ENCODE peak calls at places on chromosomes 6 and 20, in seven cellular contexts. One of them, this sample, is unnamed.

GRCh38 chr6:36131517-36132220 is 1.4 kb downstream of the MAPK13 start:
- DNase-seq in neuronal stem cell: no peak
- DNase-seq in IMR-90: peak
- DNase-seq in mesendoderm: peak
- DNase-seq in H1: no peak
- DNase-seq in mesenchymal stem cell: peak
- DNase-seq in trophoblast cell: peak
- DNase-seq in this sample: no peak

GRCh38 chr6:159213401-159213800 is 44.2 kb downstream of the FNDC1 start:
- DNase-seq in neuronal stem cell: no peak
- DNase-seq in IMR-90: no peak
- DNase-seq in mesendoderm: no peak
- DNase-seq in H1: no peak
- DNase-seq in mesenchymal stem cell: no peak
- DNase-seq in trophoblast cell: no peak
- DNase-seq in this sample: no peak

GRCh38 chr6:103367212-103367611 is 1492.5 kb downstream of the HACE1 start:
- DNase-seq in neuronal stem cell: no peak
- DNase-seq in IMR-90: no peak
- DNase-seq in mesendoderm: peak
- DNase-seq in H1: no peak
- DNase-seq in mesenchymal stem cell: no peak
- DNase-seq in trophoblast cell: no peak
- DNase-seq in this sample: no peak

GRCh38 chr6:135604035-135604865 is 106.7 kb upstream of the AHI1 start:
- DNase-seq in neuronal stem cell: no peak
- DNase-seq in IMR-90: no peak
- DNase-seq in mesendoderm: no peak
- DNase-seq in H1: no peak
- DNase-seq in mesenchymal stem cell: no peak
- DNase-seq in trophoblast cell: no peak
- DNase-seq in this sample: no peak

GRCh38 chr20:51440589-51440988 is 101.9 kb downstream of the NFATC2 start:
- DNase-seq in neuronal stem cell: no peak
- DNase-seq in IMR-90: no peak
- DNase-seq in mesendoderm: no peak
- DNase-seq in H1: no peak
- DNase-seq in mesenchymal stem cell: no peak
- DNase-seq in trophoblast cell: no peak
- DNase-seq in this sample: no peak

GRCh38 chr6:148521586-148521985 is 178.9 kb downstream of the SASH1 start:
- DNase-seq in neuronal stem cell: no peak
- DNase-seq in IMR-90: peak
- DNase-seq in mesendoderm: no peak
- DNase-seq in H1: no peak
- DNase-seq in mesenchymal stem cell: peak
- DNase-seq in trophoblast cell: peak
- DNase-seq in this sample: no peak

GRCh38 chr20:46123482-46124245 is 5.5 kb downstream of the CD40 start:
- DNase-seq in neuronal stem cell: no peak
- DNase-seq in IMR-90: no peak
- DNase-seq in mesendoderm: no peak
- DNase-seq in H1: no peak
- DNase-seq in mesenchymal stem cell: no peak
- DNase-seq in trophoblast cell: no peak
- DNase-seq in this sample: no peak

GRCh38 chr6:53811082-53811481 is 16.3 kb downstream of the LRRC1 start:
- DNase-seq in neuronal stem cell: no peak
- DNase-seq in IMR-90: no peak
- DNase-seq in mesendoderm: peak
- DNase-seq in H1: no peak
- DNase-seq in mesenchymal stem cell: peak
- DNase-seq in trophoblast cell: peak
- DNase-seq in this sample: peak

DNA sequence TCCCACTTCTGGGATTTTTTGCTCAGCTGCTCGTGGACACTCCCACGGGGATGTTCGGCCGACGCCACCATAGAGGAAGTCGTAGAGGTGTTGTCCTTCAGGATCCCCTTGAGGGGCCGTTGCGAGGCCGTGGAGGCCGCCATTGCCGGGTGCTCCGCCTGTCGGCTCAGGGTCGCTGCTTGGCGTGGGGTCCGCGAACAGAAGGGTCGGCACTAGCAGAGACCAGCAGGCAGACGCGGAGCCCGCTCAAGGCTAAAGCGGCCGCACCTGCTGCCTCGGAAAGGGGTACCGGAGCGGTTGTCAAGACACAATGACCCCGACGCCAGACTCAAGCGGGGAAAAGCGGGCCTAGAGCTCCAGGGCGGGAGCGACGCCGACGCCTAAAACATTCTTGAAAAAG is 25.7 kb downstream of the PSMB9 start:
- DNase-seq in neuronal stem cell: no peak
- DNase-seq in IMR-90: no peak
- DNase-seq in mesendoderm: no peak
- DNase-seq in H1: no peak
- DNase-seq in mesenchymal stem cell: no peak
- DNase-seq in trophoblast cell: no peak
- DNase-seq in this sample: no peak
- H3K9ac ChIP-seq in neuronal stem cell: no peak
- H3K9ac ChIP-seq in IMR-90: no peak
- H3K9ac ChIP-seq in mesendoderm: no peak
- H3K9ac ChIP-seq in H1: no peak
- H3K9ac ChIP-seq in mesenchymal stem cell: no peak
- H3K9ac ChIP-seq in trophoblast cell: no peak
- H3K9ac ChIP-seq in this sample: no peak

GRCh38 chr20:57398901-57399535 is 7.8 kb downstream of the RBM38 start:
- DNase-seq in neuronal stem cell: no peak
- DNase-seq in IMR-90: no peak
- DNase-seq in mesendoderm: no peak
- DNase-seq in H1: no peak
- DNase-seq in mesenchymal stem cell: no peak
- DNase-seq in trophoblast cell: no peak
- DNase-seq in this sample: no peak

GRCh38 chr20:57396638-57397003 is 5.4 kb downstream of the RBM38 start:
- DNase-seq in neuronal stem cell: no peak
- DNase-seq in IMR-90: no peak
- DNase-seq in mesendoderm: no peak
- DNase-seq in H1: no peak
- DNase-seq in mesenchymal stem cell: no peak
- DNase-seq in trophoblast cell: no peak
- DNase-seq in this sample: no peak

GRCh38 chr20:57398231-57398821 is 7.1 kb downstream of the RBM38 start:
- DNase-seq in neuronal stem cell: no peak
- DNase-seq in IMR-90: no peak
- DNase-seq in mesendoderm: no peak
- DNase-seq in H1: no peak
- DNase-seq in mesenchymal stem cell: no peak
- DNase-seq in trophoblast cell: no peak
- DNase-seq in this sample: no peak

GRCh38 chr20:57397004-57397692 is 6.0 kb downstream of the RBM38 start:
- DNase-seq in neuronal stem cell: no peak
- DNase-seq in IMR-90: no peak
- DNase-seq in mesendoderm: no peak
- DNase-seq in H1: no peak
- DNase-seq in mesenchymal stem cell: no peak
- DNase-seq in trophoblast cell: no peak
- DNase-seq in this sample: no peak

DNA sequence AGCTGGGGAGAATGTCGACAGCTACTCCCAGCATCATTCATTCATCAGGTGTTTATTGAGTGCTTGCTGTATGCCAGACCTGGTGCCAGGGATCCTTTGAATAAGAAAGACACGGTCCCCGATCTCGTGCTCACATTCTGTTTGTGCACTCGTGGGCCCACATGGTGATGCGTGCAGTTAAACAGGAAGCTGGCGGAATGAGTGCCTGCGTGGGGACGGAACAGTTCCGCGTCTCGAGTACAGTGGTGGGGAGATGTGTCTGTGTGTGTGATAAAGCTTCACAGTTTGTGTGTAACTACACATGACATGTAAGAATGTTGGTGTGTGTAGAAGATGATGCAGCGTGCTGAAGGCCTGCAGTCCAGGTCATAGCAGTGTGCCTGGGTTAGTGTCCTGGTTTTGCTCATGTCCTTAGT is 6.5 kb downstream of the RBM38 start:
- DNase-seq in neuronal stem cell: no peak
- DNase-seq in IMR-90: no peak
- DNase-seq in mesendoderm: no peak
- DNase-seq in H1: no peak
- DNase-seq in mesenchymal stem cell: no peak
- DNase-seq in trophoblast cell: no peak
- DNase-seq in this sample: no peak
- H3K23ac ChIP-seq in neuronal stem cell: no peak
- H3K23ac ChIP-seq in IMR-90: no peak
- H3K23ac ChIP-seq in mesendoderm: no peak
- H3K23ac ChIP-seq in H1: no peak
- H3K23ac ChIP-seq in mesenchymal stem cell: no peak
- H3K23ac ChIP-seq in trophoblast cell: no peak
- H3K23ac ChIP-seq in this sample: no peak

GRCh38 chr20:31962741-31963140 is 5.2 kb upstream of the XKR7 start:
- DNase-seq in neuronal stem cell: no peak
- DNase-seq in IMR-90: no peak
- DNase-seq in mesendoderm: no peak
- DNase-seq in H1: no peak
- DNase-seq in mesenchymal stem cell: no peak
- DNase-seq in trophoblast cell: no peak
- DNase-seq in this sample: no peak

GRCh38 chr20:31968299-31969126 is 562 bp downstream of the XKR7 start:
- DNase-seq in neuronal stem cell: peak
- DNase-seq in IMR-90: peak
- DNase-seq in mesendoderm: peak
- DNase-seq in H1: peak
- DNase-seq in mesenchymal stem cell: peak
- DNase-seq in trophoblast cell: peak
- DNase-seq in this sample: peak

GRCh38 chr20:31972481-31973386 is 4.8 kb downstream of the XKR7 start:
- DNase-seq in neuronal stem cell: no peak
- DNase-seq in IMR-90: peak
- DNase-seq in mesendoderm: peak
- DNase-seq in H1: no peak
- DNase-seq in mesenchymal stem cell: no peak
- DNase-seq in trophoblast cell: peak
- DNase-seq in this sample: no peak

GRCh38 chr20:31967830-31968249 is at the start of gene XKR7:
- DNase-seq in neuronal stem cell: peak
- DNase-seq in IMR-90: no peak
- DNase-seq in mesendoderm: peak
- DNase-seq in H1: peak
- DNase-seq in mesenchymal stem cell: no peak
- DNase-seq in trophoblast cell: no peak
- DNase-seq in this sample: peak

GRCh38 chr20:31966991-31967655 is 828 bp upstream of the XKR7 start:
- DNase-seq in neuronal stem cell: no peak
- DNase-seq in IMR-90: no peak
- DNase-seq in mesendoderm: peak
- DNase-seq in H1: no peak
- DNase-seq in mesenchymal stem cell: no peak
- DNase-seq in trophoblast cell: no peak
- DNase-seq in this sample: no peak
- H3K9ac ChIP-seq in neuronal stem cell: no peak
- H3K9ac ChIP-seq in IMR-90: no peak
- H3K9ac ChIP-seq in mesendoderm: no peak
- H3K9ac ChIP-seq in H1: no peak
- H3K9ac ChIP-seq in mesenchymal stem cell: no peak
- H3K9ac ChIP-seq in trophoblast cell: no peak
- H3K9ac ChIP-seq in this sample: peak

DNA sequence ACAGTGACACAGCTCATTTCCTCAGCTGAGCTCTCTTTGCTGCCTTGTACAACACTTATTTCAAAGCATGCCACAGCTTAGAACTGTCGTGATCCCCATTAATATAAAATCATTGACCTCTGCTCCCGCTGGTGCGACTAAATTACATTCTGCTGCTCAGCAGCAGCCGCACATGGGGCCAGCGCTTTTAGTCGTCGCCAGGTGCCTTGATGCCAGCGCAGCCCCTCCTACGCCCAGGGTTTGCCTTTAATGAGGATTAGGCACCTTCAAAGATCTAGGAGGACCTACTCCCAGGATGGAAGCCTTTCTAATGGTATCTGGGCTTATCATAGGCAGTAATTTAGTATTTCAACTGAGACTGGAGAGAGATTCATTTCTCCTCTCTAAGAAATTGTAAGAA is 717.9 kb upstream of the POU3F2 start:
- DNase-seq in neuronal stem cell: no peak
- DNase-seq in IMR-90: no peak
- DNase-seq in mesendoderm: no peak
- DNase-seq in H1: no peak
- DNase-seq in mesenchymal stem cell: no peak
- DNase-seq in trophoblast cell: no peak
- DNase-seq in this sample: no peak
- H3K23ac ChIP-seq in neuronal stem cell: no peak
- H3K23ac ChIP-seq in IMR-90: no peak
- H3K23ac ChIP-seq in mesendoderm: no peak
- H3K23ac ChIP-seq in H1: no peak
- H3K23ac ChIP-seq in mesenchymal stem cell: no peak
- H3K23ac ChIP-seq in trophoblast cell: no peak
- H3K23ac ChIP-seq in this sample: no peak

DNA sequence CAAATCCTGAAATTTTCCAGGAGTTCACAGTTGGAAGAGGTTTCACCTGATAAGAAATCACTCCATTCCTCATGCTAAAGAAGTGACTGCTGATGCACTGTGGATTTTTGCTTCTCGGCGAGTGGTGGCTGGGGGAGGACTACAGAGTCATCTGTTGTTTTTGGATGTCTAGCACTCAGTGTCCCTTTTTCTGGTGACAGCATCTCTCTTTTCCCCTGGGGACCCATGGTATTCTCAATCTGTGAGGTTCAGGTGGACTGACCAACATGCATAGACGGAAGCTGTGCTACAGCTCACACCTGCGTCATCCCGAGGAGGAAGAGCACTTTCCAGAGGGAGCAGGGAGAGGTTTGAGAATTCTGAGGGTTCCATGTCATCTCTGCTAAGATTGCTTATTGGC is 42.7 kb upstream of the ZNF831 start:
- DNase-seq in neuronal stem cell: no peak
- DNase-seq in IMR-90: no peak
- DNase-seq in mesendoderm: no peak
- DNase-seq in H1: no peak
- DNase-seq in mesenchymal stem cell: no peak
- DNase-seq in trophoblast cell: no peak
- DNase-seq in this sample: no peak
- H3K9ac ChIP-seq in neuronal stem cell: no peak
- H3K9ac ChIP-seq in IMR-90: no peak
- H3K9ac ChIP-seq in mesendoderm: no peak
- H3K9ac ChIP-seq in H1: no peak
- H3K9ac ChIP-seq in mesenchymal stem cell: no peak
- H3K9ac ChIP-seq in trophoblast cell: no peak
- H3K9ac ChIP-seq in this sample: no peak

GRCh38 chr6:142153230-142153629 is 6.2 kb downstream of the VTA1 start:
- DNase-seq in neuronal stem cell: no peak
- DNase-seq in IMR-90: no peak
- DNase-seq in mesendoderm: no peak
- DNase-seq in H1: no peak
- DNase-seq in mesenchymal stem cell: no peak
- DNase-seq in trophoblast cell: no peak
- DNase-seq in this sample: no peak
- H3K23ac ChIP-seq in neuronal stem cell: no peak
- H3K23ac ChIP-seq in IMR-90: no peak
- H3K23ac ChIP-seq in mesendoderm: no peak
- H3K23ac ChIP-seq in H1: no peak
- H3K23ac ChIP-seq in mesenchymal stem cell: no peak
- H3K23ac ChIP-seq in trophoblast cell: no peak
- H3K23ac ChIP-seq in this sample: no peak